ENCODE peak calls at places on chromosomes 6 and 20, in seven cellular contexts. X is suprapubic skin; N is mesendoderm; K is brain microvascular endothelial cell; C is CD8-positive, alpha-beta T cell; O is psoas muscle; S is NT2/D1. R is an unnamed sample. For H3K27me3, the result is how much of the 10 kb centered on the place peaks cover.

GRCh38 chr6:19865178-19865577 is 28.0 kb downstream of the ID4 start:
- DNase-seq in X (no peak), N (no peak), K (no peak), C (no peak), O (no peak), S (no peak), R (no peak)

GRCh38 chr20:2757001-2757400 is 43.4 kb downstream of the CPXM1 start:
- DNase-seq in X (peak), N (no peak), K (no peak), C (no peak), O (no peak), S (no peak), R (no peak)

GRCh38 chr6:170046786-170047626 is 243.9 kb downstream of the DLL1 start:
- DNase-seq in X (peak), N (no peak), K (no peak), C (no peak), O (peak), S (no peak), R (no peak)

GRCh38 chr6:156850356-156850755 is 73.2 kb downstream of the ARID1B start:
- DNase-seq in X (no peak), N (no peak), K (no peak), C (no peak), O (no peak), S (no peak), R (no peak)

GRCh38 chr6:151089916-151090443 is 149.8 kb upstream of the AKAP12 start:
- DNase-seq in X (no peak), N (no peak), K (no peak), C (no peak), O (no peak), S (no peak), R (no peak)

GRCh38 chr6:32952817-32953739 is at the start of gene HLA-DMA:
- DNase-seq in X (peak), N (peak), K (peak), C (peak), O (peak), S (no peak), R (peak)

GRCh38 chr6:24643925-24644324 is 2.1 kb downstream of the KIAA0319 start:
- DNase-seq in X (no peak), N (no peak), K (no peak), C (no peak), O (no peak), S (no peak), R (no peak)

GRCh38 chr6:152605342-152605741 is 31.8 kb downstream of the SYNE1 start:
- DNase-seq in X (no peak), N (no peak), K (no peak), C (no peak), O (no peak), S (no peak), R (peak)

GRCh38 chr6:24699521-24700359 is 19.2 kb downstream of the C6orf62 start:
- DNase-seq in X (no peak), N (no peak), K (no peak), C (no peak), O (no peak), S (no peak), R (peak)

GRCh38 chr6:151413372-151414145 is 22.2 kb upstream of the ZBTB2 start:
- DNase-seq in X (no peak), N (no peak), K (no peak), C (peak), O (no peak), S (no peak), R (no peak)

GRCh38 chr20:50153500-50154377 is at the start of gene PEDS1:
- DNase-seq in X (peak), N (peak), K (peak), C (peak), O (peak), S (peak), R (peak)

GRCh38 chr20:50153153-50153499 is 397 bp downstream of the PEDS1 start:
- DNase-seq in X (no peak), N (peak), K (no peak), C (peak), O (no peak), S (no peak), R (no peak)

GRCh38 chr20:50149481-50150254 is 3.9 kb downstream of the PEDS1 start:
- DNase-seq in X (no peak), N (no peak), K (no peak), C (no peak), O (peak), S (no peak), R (no peak)

GRCh38 chr20:50151034-50151743 is 2.3 kb downstream of the PEDS1 start:
- DNase-seq in X (no peak), N (peak), K (no peak), C (no peak), O (no peak), S (no peak), R (peak)

DNA sequence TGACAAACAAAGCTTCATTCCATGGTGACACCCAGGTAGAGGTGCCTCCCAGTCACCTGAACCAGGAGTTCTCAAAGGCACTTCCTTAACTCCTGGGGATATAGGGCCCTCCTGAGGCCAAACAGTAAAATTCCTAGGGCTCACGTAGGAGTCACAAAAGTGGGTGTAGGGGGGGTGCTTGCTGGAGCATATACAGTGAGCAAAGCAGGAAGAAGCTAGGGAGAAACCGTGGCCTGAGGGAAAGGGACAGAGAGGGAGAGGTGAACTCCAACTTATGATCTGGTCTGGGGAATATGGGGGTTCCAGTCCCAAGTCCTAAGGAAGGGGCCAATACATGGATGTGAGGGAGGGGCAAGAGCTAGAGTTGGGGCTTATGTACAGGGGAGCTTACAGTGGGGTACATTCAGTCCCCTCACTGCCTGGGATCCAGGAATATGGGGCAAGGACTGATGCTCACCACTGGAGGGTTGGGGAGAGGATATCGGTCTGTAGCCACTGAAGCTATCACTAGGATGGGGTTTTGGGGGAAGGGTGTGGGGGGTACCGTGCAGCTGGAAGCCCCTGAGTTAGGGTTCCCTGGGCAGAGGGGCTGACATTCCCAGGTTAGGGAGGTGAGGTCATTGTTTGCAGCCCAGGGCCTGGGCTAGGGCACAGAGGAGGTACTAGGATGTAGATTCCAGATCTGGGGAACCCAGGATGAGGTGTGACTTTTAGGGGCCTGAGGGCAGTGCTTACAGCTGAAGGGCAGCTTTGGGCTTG is 950 bp downstream of the PEDS1 start:
- DNase-seq in X (no peak), N (peak), K (no peak), C (no peak), O (no peak), S (no peak), R (peak)
- H3K27me3 ChIP-seq in X (under half), N (under half), K (under half), C (under half), O (under half), S (under half), R (under half)

GRCh38 chr20:63706027-63706695 is 1.6 kb downstream of the ARFRP1 start:
- DNase-seq in X (peak), N (no peak), K (no peak), C (no peak), O (peak), S (no peak), R (no peak)
- H3K4me3 ChIP-seq in X (peak), N (no peak), K (peak), C (peak), O (peak), S (peak), R (no peak)

GRCh38 chr6:13116155-13116554 is 212.2 kb downstream of the TBC1D7 start:
- DNase-seq in X (no peak), N (no peak), K (no peak), C (no peak), O (no peak), S (no peak), R (no peak)
- H3K27me3 ChIP-seq in X (under half), N (under half), K (under half), C (under half), O (under half), S (under half), R (under half)

DNA sequence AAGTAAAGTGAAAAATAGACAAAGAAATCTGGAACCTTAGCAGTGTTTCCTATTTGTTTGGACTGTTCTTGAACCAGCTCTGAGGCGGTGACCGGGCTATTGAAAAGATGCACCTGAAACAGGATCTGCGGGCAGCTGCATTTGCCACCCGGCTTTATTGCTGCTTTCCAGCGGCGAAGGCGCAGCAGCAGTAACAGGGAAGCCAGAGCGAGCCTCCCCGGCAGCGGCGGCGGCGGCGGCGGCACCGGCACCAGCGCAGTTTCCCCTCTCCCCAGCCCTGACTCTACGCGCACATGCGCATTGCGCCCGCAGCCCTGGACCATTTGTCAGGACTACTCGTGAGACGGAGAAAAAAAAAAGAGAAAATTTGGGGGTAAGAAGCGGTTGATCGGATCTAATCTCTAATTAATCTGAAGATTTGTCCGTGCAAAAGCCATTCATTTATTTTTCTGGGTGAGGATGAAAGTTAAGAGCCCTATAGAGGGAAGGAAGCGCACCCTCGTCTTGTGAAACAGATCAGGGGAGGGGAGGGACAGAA is at the start of gene L3MBTL3:
- DNase-seq in X (peak), N (peak), K (peak), C (peak), O (peak), S (peak), R (peak)
- H3K4me3 ChIP-seq in X (peak), N (peak), K (peak), C (peak), O (peak), S (peak), R (peak)

GRCh38 chr6:100454571-100455229 is 10.0 kb downstream of the SIM1 start:
- DNase-seq in X (no peak), N (peak), K (no peak), C (no peak), O (no peak), S (no peak), R (no peak)

GRCh38 chr6:100451577-100451976 is 13.1 kb downstream of the SIM1 start:
- DNase-seq in X (no peak), N (no peak), K (no peak), C (no peak), O (no peak), S (no peak), R (no peak)

GRCh38 chr6:100455230-100456124 is 9.2 kb downstream of the SIM1 start:
- DNase-seq in X (no peak), N (peak), K (no peak), C (no peak), O (peak), S (no peak), R (no peak)

GRCh38 chr6:100453701-100454521 is 10.8 kb downstream of the SIM1 start:
- DNase-seq in X (no peak), N (peak), K (no peak), C (no peak), O (peak), S (no peak), R (no peak)

GRCh38 chr6:100452998-100453397 is 11.7 kb downstream of the SIM1 start:
- DNase-seq in X (no peak), N (no peak), K (no peak), C (no peak), O (no peak), S (no peak), R (no peak)
- H3K27me3 ChIP-seq in X (half or more), N (half or more), K (half or more), C (half or more), O (under half), S (half or more), R (half or more)

GRCh38 chr6:37822851-37823682 is 3.5 kb downstream of the ZFAND3 start:
- DNase-seq in X (no peak), N (peak), K (peak), C (no peak), O (no peak), S (no peak), R (peak)

GRCh38 chr6:37819177-37819801 is at the start of gene ZFAND3:
- DNase-seq in X (peak), N (peak), K (peak), C (peak), O (peak), S (peak), R (peak)

GRCh38 chr6:37819802-37820712 is 530 bp downstream of the ZFAND3 start:
- DNase-seq in X (peak), N (peak), K (peak), C (peak), O (peak), S (no peak), R (peak)

GRCh38 chr6:37820713-37821069 is 1.2 kb downstream of the ZFAND3 start:
- DNase-seq in X (no peak), N (peak), K (no peak), C (no peak), O (no peak), S (no peak), R (no peak)

GRCh38 chr6:37821449-37821848 is 1.9 kb downstream of the ZFAND3 start:
- DNase-seq in X (no peak), N (no peak), K (no peak), C (no peak), O (no peak), S (no peak), R (no peak)
- H3K4me3 ChIP-seq in X (no peak), N (no peak), K (no peak), C (no peak), O (peak), S (no peak), R (no peak)